ENCODE peak calls at places on chromosomes 3 and 15, in six cellular contexts. Z, U, L, C, X and T are unnamed samples.

GRCh38 chr15:38696120-38696727 is 131.6 kb upstream of the RASGRP1 start:
- DNase-seq in L (no peak), C (peak; percentile 31), Z (no peak), X (peak; percentile 64), U (no peak), T (no peak)

GRCh38 chr3:151315136-151315535 is 1.5 kb downstream of the GPR87 start:
- DNase-seq in C (no peak), U (no peak), Z (no peak), X (peak; percentile 59), L (no peak), T (no peak)

GRCh38 chr15:74320358-74321247 is 46.8 kb downstream of the CYP11A1 start:
- DNase-seq in Z (peak; percentile 64), L (peak; percentile 51), X (no peak), C (peak; percentile 44), U (no peak), T (peak; percentile 82)

GRCh38 chr3:12046406-12046805 is 42.2 kb downstream of the SYN2 start:
- DNase-seq in U (no peak), X (no peak), C (no peak), L (peak; percentile 9), Z (no peak), T (peak; percentile 24)

GRCh38 chr3:195690951-195691350 is 29.8 kb upstream of the MUC20 start:
- DNase-seq in C (no peak), Z (no peak), L (no peak), U (no peak), X (no peak), T (no peak)

GRCh38 chr3:97189835-97190234 is 375.4 kb downstream of the EPHA6 start:
- DNase-seq in L (no peak), U (no peak), C (no peak), Z (no peak), X (no peak), T (no peak)

GRCh38 chr3:53646723-53647122 is 152.3 kb downstream of the CACNA1D start:
- DNase-seq in U (no peak), Z (no peak), L (no peak), X (no peak), C (no peak), T (no peak)

GRCh38 chr3:159632124-159632523 is 356.5 kb upstream of the IL12A start:
- DNase-seq in C (no peak), Z (peak; percentile 7), X (no peak), L (peak; percentile 38), U (no peak), T (no peak)

GRCh38 chr15:63601727-63602185 is 4.6 kb downstream of the FBXL22 start:
- DNase-seq in U (no peak), L (no peak), C (no peak), Z (no peak), X (no peak), T (peak; percentile 71)

GRCh38 chr3:20539666-20540460 is 353.9 kb upstream of the SGO1 start:
- DNase-seq in C (no peak), L (no peak), Z (no peak), X (no peak), U (no peak), T (no peak)

GRCh38 chr3:28791713-28792255 is 443.2 kb upstream of the AZI2 start:
- DNase-seq in Z (no peak), U (no peak), X (peak; percentile 6), L (peak; percentile 14), C (no peak), T (peak; percentile 6)

GRCh38 chr3:151770941-151771340 is 37.2 kb downstream of the AADACL2 start:
- DNase-seq in X (peak; percentile 24), C (peak; percentile 73), L (peak; percentile 41), Z (no peak), U (no peak), T (no peak)

GRCh38 chr3:151709847-151710246 is 23.9 kb upstream of the AADACL2 start:
- DNase-seq in C (no peak), X (peak; percentile 83), L (no peak), U (no peak), Z (no peak), T (no peak)

GRCh38 chr15:101567089-101567488 is 77.6 kb upstream of the PCSK6 start:
- DNase-seq in C (no peak), Z (no peak), L (no peak), U (no peak), X (no peak), T (no peak)

GRCh38 chr3:193732391-193732790 is 139.4 kb downstream of the OPA1 start:
- DNase-seq in C (no peak), U (peak; percentile 9), X (peak; percentile 90), Z (no peak), L (peak; percentile 87), T (no peak)

GRCh38 chr3:87287025-87287424 is 10.6 kb upstream of the POU1F1 start:
- DNase-seq in U (no peak), Z (no peak), X (peak; percentile 35), L (no peak), C (no peak), T (no peak)

GRCh38 chr3:184296616-184297015 is 2.4 kb upstream of the PSMD2 start:
- DNase-seq in X (no peak), Z (no peak), L (no peak), U (no peak), C (no peak), T (no peak)

GRCh38 chr3:184295771-184296170 is 3.3 kb upstream of the PSMD2 start:
- DNase-seq in U (no peak), Z (no peak), L (no peak), C (no peak), X (no peak), T (no peak)

GRCh38 chr3:184299488-184300376 is 691 bp downstream of the PSMD2 start:
- DNase-seq in X (peak; percentile 48), Z (no peak), U (no peak), C (no peak), L (peak; percentile 44), T (peak; percentile 41)

GRCh38 chr3:184298759-184299487 is at the start of gene PSMD2:
- DNase-seq in L (peak; percentile 99), U (peak; percentile 65), C (peak; percentile 98), X (peak; percentile 84), Z (peak; percentile 99), T (peak; percentile 100)

DNA sequence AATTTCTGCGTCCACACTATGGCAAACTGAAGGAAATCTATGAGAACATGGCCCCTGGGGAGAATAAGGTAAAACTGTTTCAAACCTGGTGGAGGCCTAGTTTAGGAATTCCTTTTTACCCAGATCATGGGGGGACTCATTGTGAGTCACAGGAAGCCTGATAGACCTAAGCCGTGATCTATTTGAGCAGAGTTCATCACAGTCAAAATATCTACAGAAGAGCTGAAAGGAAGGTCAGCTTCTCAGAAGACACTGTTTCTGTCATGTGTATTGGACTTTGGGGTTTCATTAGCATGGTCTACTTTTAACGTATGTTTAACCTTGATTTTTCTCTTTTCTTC is 1.3 kb downstream of the PSMD2 start:
- DNase-seq in U (no peak), Z (no peak), C (no peak), X (peak; percentile 56), L (no peak), T (no peak)
- H3K4me3 ChIP-seq in U (peak overlapping the region; percentile 87), Z (peak overlapping the region; percentile 72), C (peak overlapping the region; percentile 95), X (peak overlapping the region; percentile 92), L (peak overlapping the region; percentile 84), T (no peak overlapping the region)

GRCh38 chr15:57663262-57663661 is 43.3 kb upstream of the POLR2M start:
- DNase-seq in L (no peak), C (no peak), X (no peak), U (no peak), Z (no peak), T (no peak)
- H3K27me3 ChIP-seq in L (no peaks in the 10 kb centered on the region), C (no peaks in the 10 kb centered on the region), X (no peaks in the 10 kb centered on the region), U (no peaks in the 10 kb centered on the region), Z (no peaks in the 10 kb centered on the region), T (no peaks in the 10 kb centered on the region)

DNA sequence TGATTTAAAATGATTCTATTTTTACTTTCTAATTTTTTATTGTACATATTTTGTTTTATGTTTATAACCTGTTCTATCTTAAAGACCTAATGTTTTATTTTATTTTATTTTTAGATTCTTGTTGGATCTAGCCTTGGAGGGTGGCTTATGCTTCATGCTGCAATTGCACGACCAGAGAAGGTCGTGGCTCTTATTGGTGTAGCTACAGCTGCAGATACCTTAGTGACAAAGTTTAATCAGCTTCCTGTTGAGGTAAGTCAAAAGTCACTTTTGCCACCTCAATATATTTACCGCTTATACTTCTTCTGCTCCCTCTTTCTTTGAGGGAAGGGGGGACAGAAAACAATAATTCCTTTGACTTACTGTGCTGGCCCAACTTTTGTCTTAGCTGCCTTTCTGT is 8.0 kb downstream of the ABHD10 start:
- DNase-seq in U (no peak), L (no peak), C (no peak), X (no peak), Z (no peak), T (no peak)
- H3K36me3 ChIP-seq in U (peaks cover 1% of the 10 kb centered on the region), L (no peaks in the 10 kb centered on the region), C (peaks cover 36% of the 10 kb centered on the region), X (peaks cover 29% of the 10 kb centered on the region), Z (peaks cover 7% of the 10 kb centered on the region), T (peaks cover 5% of the 10 kb centered on the region)

DNA sequence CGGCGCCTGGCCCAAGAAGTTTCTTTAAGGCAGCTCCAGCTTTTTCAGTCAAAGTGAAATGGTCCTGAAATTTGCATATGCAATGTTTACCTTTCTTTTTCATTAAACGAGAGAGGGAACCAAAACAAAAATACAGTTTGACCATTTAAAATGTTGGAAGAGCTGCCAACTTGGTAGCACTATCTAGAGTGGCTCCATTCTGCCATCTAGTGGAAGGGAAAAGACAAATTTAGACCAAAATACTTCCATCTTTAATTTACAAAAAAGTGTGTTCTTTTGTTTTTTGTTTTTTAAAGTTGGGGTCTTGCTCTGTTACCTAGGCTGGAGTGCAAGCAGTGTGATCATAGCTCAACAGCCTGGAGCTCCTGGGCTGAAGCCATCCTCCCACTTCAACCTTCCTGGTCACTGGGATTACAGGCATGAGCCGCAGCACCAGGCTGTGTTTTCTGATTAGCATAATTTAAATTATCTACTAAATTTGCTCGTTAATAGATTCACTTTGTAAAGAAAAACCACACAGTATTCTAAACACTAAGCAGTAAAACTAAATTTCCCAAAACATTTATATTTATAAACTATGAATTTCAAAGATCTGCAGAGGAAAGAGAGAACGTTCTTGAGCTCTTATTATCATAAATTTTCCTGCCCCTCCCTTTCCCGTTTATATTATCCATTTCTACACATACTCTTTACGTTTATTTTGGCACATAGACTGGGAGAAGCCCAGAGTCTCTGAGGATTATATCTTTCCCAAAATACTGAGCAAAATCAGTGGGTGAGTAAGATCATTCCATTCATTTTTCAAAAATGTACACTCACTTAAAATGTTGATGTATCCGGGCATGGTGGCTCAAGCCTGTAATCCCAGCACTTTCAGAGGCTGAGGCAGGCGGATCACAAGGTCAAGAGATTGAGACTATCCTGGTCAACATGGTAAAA is 15.4 kb upstream of the RFC4 start:
- DNase-seq in C (no peak), L (peak; percentile 76), X (peak; percentile 53), U (no peak), Z (peak; percentile 57), T (peak; percentile 53)
- H3K4me3 ChIP-seq in C (no peak overlapping the region), L (no peak overlapping the region), X (peak overlapping the region; percentile 42), U (no peak overlapping the region), Z (no peak overlapping the region), T (no peak overlapping the region)